ENCODE peak calls at places on chromosome 21, in eight cellular contexts. One of them, this sample, is unnamed.
A peak's percentile ranks its signal among the peaks of the same experiment; 100 is the strongest.

GRCh38 chr21:26379561-26379960 is 193.5 kb downstream of the CYYR1 start:
- DNase-seq in dorsolateral prefrontal cortex: no peak
- DNase-seq in sigmoid colon: no peak
- DNase-seq in SK-N-SH: no peak
- DNase-seq in heart left ventricle: no peak
- DNase-seq in transverse colon: no peak
- DNase-seq in left lung: no peak
- DNase-seq in RWPE2: no peak
- DNase-seq in this sample: no peak

GRCh38 chr21:31184462-31184861 is 146.2 kb upstream of the KRTAP19-8 start:
- DNase-seq in SK-N-SH: peak; percentile 35
- DNase-seq in RWPE2: no peak
- DNase-seq in heart left ventricle: no peak
- DNase-seq in transverse colon: no peak
- DNase-seq in left lung: no peak
- DNase-seq in dorsolateral prefrontal cortex: no peak
- DNase-seq in sigmoid colon: no peak
- DNase-seq in this sample: no peak

GRCh38 chr21:44090332-44090731 is 16.9 kb upstream of the PWP2 start:
- DNase-seq in dorsolateral prefrontal cortex: peak; percentile 16
- DNase-seq in left lung: no peak
- DNase-seq in RWPE2: no peak
- DNase-seq in SK-N-SH: no peak
- DNase-seq in transverse colon: peak; percentile 91
- DNase-seq in heart left ventricle: no peak
- DNase-seq in sigmoid colon: no peak
- DNase-seq in this sample: no peak

GRCh38 chr21:14086553-14086952 is 124.2 kb downstream of the LIPI start:
- DNase-seq in heart left ventricle: no peak
- DNase-seq in dorsolateral prefrontal cortex: no peak
- DNase-seq in transverse colon: no peak
- DNase-seq in sigmoid colon: no peak
- DNase-seq in SK-N-SH: no peak
- DNase-seq in RWPE2: no peak
- DNase-seq in left lung: no peak
- DNase-seq in this sample: no peak

GRCh38 chr21:33230518-33231324 is 983 bp downstream of the IFNAR2 start:
- DNase-seq in SK-N-SH: peak; percentile 81
- DNase-seq in RWPE2: peak; percentile 61
- DNase-seq in transverse colon: peak; percentile 66
- DNase-seq in heart left ventricle: peak; percentile 60
- DNase-seq in left lung: peak; percentile 82
- DNase-seq in dorsolateral prefrontal cortex: peak; percentile 41
- DNase-seq in sigmoid colon: peak; percentile 76
- DNase-seq in this sample: peak; percentile 62

GRCh38 chr21:26811031-26811430 is 34.2 kb downstream of the ADAMTS1 start:
- DNase-seq in transverse colon: no peak
- DNase-seq in sigmoid colon: no peak
- DNase-seq in heart left ventricle: no peak
- DNase-seq in left lung: no peak
- DNase-seq in dorsolateral prefrontal cortex: no peak
- DNase-seq in SK-N-SH: no peak
- DNase-seq in RWPE2: no peak
- DNase-seq in this sample: peak; percentile 62

GRCh38 chr21:44065428-44065827 is 41.8 kb upstream of the PWP2 start:
- DNase-seq in left lung: no peak
- DNase-seq in RWPE2: no peak
- DNase-seq in heart left ventricle: no peak
- DNase-seq in dorsolateral prefrontal cortex: no peak
- DNase-seq in SK-N-SH: no peak
- DNase-seq in sigmoid colon: no peak
- DNase-seq in transverse colon: peak; percentile 52
- DNase-seq in this sample: no peak

GRCh38 chr21:28317177-28317950 is 675.3 kb downstream of the LTN1 start:
- DNase-seq in SK-N-SH: no peak
- DNase-seq in dorsolateral prefrontal cortex: no peak
- DNase-seq in sigmoid colon: no peak
- DNase-seq in left lung: no peak
- DNase-seq in heart left ventricle: no peak
- DNase-seq in transverse colon: peak; percentile 9
- DNase-seq in RWPE2: no peak
- DNase-seq in this sample: peak; percentile 62

GRCh38 chr21:32442566-32443318 is 30.2 kb downstream of the EVA1C start:
- DNase-seq in dorsolateral prefrontal cortex: no peak
- DNase-seq in sigmoid colon: no peak
- DNase-seq in heart left ventricle: no peak
- DNase-seq in transverse colon: no peak
- DNase-seq in RWPE2: no peak
- DNase-seq in SK-N-SH: no peak
- DNase-seq in left lung: no peak
- DNase-seq in this sample: peak; percentile 74

GRCh38 chr21:29689753-29690152 is 250.0 kb downstream of the GRIK1 start:
- DNase-seq in dorsolateral prefrontal cortex: no peak
- DNase-seq in transverse colon: no peak
- DNase-seq in SK-N-SH: no peak
- DNase-seq in heart left ventricle: no peak
- DNase-seq in sigmoid colon: no peak
- DNase-seq in RWPE2: no peak
- DNase-seq in left lung: no peak
- DNase-seq in this sample: no peak

GRCh38 chr21:34693192-34693810 is 24.5 kb downstream of the CLIC6 start:
- DNase-seq in sigmoid colon: no peak
- DNase-seq in dorsolateral prefrontal cortex: no peak
- DNase-seq in transverse colon: peak; percentile 44
- DNase-seq in RWPE2: no peak
- DNase-seq in heart left ventricle: no peak
- DNase-seq in SK-N-SH: peak; percentile 63
- DNase-seq in left lung: no peak
- DNase-seq in this sample: peak; percentile 86

GRCh38 chr21:15617968-15618367 is 111.8 kb upstream of the USP25 start:
- DNase-seq in sigmoid colon: no peak
- DNase-seq in SK-N-SH: peak; percentile 5
- DNase-seq in RWPE2: no peak
- DNase-seq in heart left ventricle: no peak
- DNase-seq in left lung: no peak
- DNase-seq in dorsolateral prefrontal cortex: no peak
- DNase-seq in transverse colon: no peak
- DNase-seq in this sample: peak; percentile 75

GRCh38 chr21:14603202-14603601 is 57.1 kb upstream of the SAMSN1 start:
- DNase-seq in left lung: no peak
- DNase-seq in sigmoid colon: no peak
- DNase-seq in SK-N-SH: no peak
- DNase-seq in RWPE2: no peak
- DNase-seq in transverse colon: no peak
- DNase-seq in heart left ventricle: no peak
- DNase-seq in dorsolateral prefrontal cortex: no peak
- DNase-seq in this sample: peak; percentile 80

DNA sequence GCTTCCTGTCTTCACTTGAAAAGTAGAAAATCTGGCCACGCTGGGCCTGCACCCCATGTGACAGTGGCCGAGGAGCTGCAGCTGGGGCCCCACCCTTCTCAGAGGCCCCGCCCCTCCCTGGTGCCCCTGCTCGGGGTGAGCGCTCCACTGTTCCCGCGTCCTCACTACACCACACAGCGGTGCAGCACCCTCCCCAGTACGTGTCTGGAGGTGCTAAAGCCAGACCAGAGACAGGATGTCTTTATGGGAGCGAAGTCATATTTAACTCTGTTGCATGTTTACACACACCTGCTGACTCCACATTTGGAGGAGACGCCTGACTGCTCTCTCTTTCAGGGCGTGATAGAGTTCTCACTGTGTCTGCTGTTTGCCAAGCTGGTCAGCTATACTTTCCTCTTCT is 48.1 kb downstream of the SLC37A1 start:
- DNase-seq in dorsolateral prefrontal cortex: no peak
- DNase-seq in SK-N-SH: no peak
- DNase-seq in heart left ventricle: no peak
- DNase-seq in RWPE2: no peak
- DNase-seq in transverse colon: peak; percentile 44
- DNase-seq in left lung: peak; percentile 64
- DNase-seq in sigmoid colon: peak; percentile 29
- DNase-seq in this sample: no peak
- TF ChIP-seq CTCF in dorsolateral prefrontal cortex: no peak
- TF ChIP-seq CTCF in SK-N-SH: no peak
- TF ChIP-seq CTCF in heart left ventricle: no peak
- TF ChIP-seq CTCF in RWPE2: no peak
- TF ChIP-seq CTCF in transverse colon: no peak
- TF ChIP-seq CTCF in left lung: no peak
- TF ChIP-seq CTCF in sigmoid colon: no peak
- TF ChIP-seq CTCF in this sample: no peak

DNA sequence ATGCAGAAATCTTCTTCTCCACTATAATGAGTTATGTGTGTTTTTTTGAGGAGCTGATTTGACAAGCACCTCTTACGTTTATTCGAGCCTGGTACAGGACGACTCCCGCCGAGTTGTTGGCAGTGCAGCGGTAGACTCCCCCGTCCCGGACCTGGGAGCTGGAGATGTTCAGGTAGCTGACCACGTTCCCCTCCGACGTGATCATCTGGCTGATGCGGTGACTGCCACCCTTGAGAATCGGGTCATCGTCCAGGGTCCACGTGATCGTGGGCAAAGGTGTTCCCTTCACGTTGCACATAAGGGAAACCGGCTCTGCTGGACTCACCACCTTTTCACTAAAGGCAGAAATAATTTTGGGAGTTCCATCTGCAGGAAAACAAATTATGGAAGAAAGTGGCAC is 471.8 kb downstream of the PCP4 start:
- DNase-seq in dorsolateral prefrontal cortex: no peak
- DNase-seq in heart left ventricle: no peak
- DNase-seq in transverse colon: no peak
- DNase-seq in RWPE2: no peak
- DNase-seq in left lung: peak; percentile 61
- DNase-seq in sigmoid colon: no peak
- DNase-seq in SK-N-SH: no peak
- DNase-seq in this sample: no peak
- H3K4me3 ChIP-seq in dorsolateral prefrontal cortex: no peak overlapping the region
- H3K4me3 ChIP-seq in heart left ventricle: no peak overlapping the region
- H3K4me3 ChIP-seq in transverse colon: no peak overlapping the region
- H3K4me3 ChIP-seq in RWPE2: no peak overlapping the region
- H3K4me3 ChIP-seq in left lung: no peak overlapping the region
- H3K4me3 ChIP-seq in sigmoid colon: no peak overlapping the region
- H3K4me3 ChIP-seq in SK-N-SH: no peak overlapping the region
- H3K4me3 ChIP-seq in this sample: no peak overlapping the region

DNA sequence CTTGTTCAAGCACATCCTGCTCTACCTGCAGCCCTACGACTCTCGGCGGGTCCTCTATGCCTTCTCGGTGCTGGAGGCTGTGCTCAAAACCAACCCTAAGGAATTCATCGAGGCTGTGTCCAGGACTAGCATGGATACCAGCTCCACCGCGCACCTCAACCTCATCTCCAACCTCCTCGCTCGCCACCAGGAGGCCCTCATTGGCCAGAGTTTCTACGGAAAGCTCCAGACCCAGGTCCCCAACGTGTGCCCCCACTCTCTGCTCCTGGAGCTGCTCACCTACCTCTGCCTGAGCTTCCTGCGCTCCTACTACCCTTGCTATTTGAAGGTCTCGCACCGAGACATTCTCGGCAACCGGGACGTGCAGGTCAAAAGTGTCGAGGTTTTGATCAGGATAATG is 74.3 kb upstream of the MORC3 start:
- DNase-seq in left lung: no peak
- DNase-seq in transverse colon: no peak
- DNase-seq in SK-N-SH: no peak
- DNase-seq in dorsolateral prefrontal cortex: no peak
- DNase-seq in heart left ventricle: no peak
- DNase-seq in sigmoid colon: no peak
- DNase-seq in RWPE2: no peak
- DNase-seq in this sample: no peak
- TF ChIP-seq CTCF in left lung: no peak
- TF ChIP-seq CTCF in transverse colon: no peak
- TF ChIP-seq CTCF in SK-N-SH: no peak
- TF ChIP-seq CTCF in dorsolateral prefrontal cortex: no peak
- TF ChIP-seq CTCF in heart left ventricle: no peak
- TF ChIP-seq CTCF in sigmoid colon: no peak
- TF ChIP-seq CTCF in RWPE2: no peak
- TF ChIP-seq CTCF in this sample: no peak

GRCh38 chr21:45294509-45295291 is 7.0 kb upstream of the POFUT2 start:
- DNase-seq in transverse colon: peak; percentile 78
- DNase-seq in RWPE2: no peak
- DNase-seq in dorsolateral prefrontal cortex: no peak
- DNase-seq in heart left ventricle: peak; percentile 93
- DNase-seq in SK-N-SH: peak; percentile 25
- DNase-seq in left lung: peak; percentile 80
- DNase-seq in sigmoid colon: peak; percentile 99
- DNase-seq in this sample: peak; percentile 97
- H3K4me3 ChIP-seq in transverse colon: no peak overlapping the region
- H3K4me3 ChIP-seq in RWPE2: no peak overlapping the region
- H3K4me3 ChIP-seq in dorsolateral prefrontal cortex: no peak overlapping the region
- H3K4me3 ChIP-seq in heart left ventricle: peak overlapping the region; percentile 1
- H3K4me3 ChIP-seq in SK-N-SH: no peak overlapping the region
- H3K4me3 ChIP-seq in left lung: peak overlapping the region; percentile 7
- H3K4me3 ChIP-seq in sigmoid colon: no peak overlapping the region
- H3K4me3 ChIP-seq in this sample: no peak overlapping the region

GRCh38 chr21:38170705-38171682 is 85.8 kb upstream of the KCNJ15 start:
- DNase-seq in dorsolateral prefrontal cortex: no peak
- DNase-seq in transverse colon: no peak
- DNase-seq in heart left ventricle: no peak
- DNase-seq in SK-N-SH: no peak
- DNase-seq in sigmoid colon: no peak
- DNase-seq in RWPE2: no peak
- DNase-seq in left lung: no peak
- DNase-seq in this sample: peak; percentile 15
- TF ChIP-seq CTCF in dorsolateral prefrontal cortex: no peak
- TF ChIP-seq CTCF in transverse colon: no peak
- TF ChIP-seq CTCF in heart left ventricle: no peak
- TF ChIP-seq CTCF in SK-N-SH: no peak
- TF ChIP-seq CTCF in sigmoid colon: no peak
- TF ChIP-seq CTCF in RWPE2: peak; percentile 40
- TF ChIP-seq CTCF in left lung: no peak
- TF ChIP-seq CTCF in this sample: peak; percentile 30

This sample was measured in fibroblast of the aortic adventitia.